ENCODE peak calls at places on chromosomes 4 and X, in five cellular contexts. One of them, this sample, is unnamed.

GRCh38 chr4:133263082-133263481 is 114.0 kb downstream of the PCDH10 start:
- DNase-seq in cardiac muscle cell: no peak
- DNase-seq in esophagus squamous epithelium: no peak
- DNase-seq in psoas muscle: no peak
- DNase-seq in GM10248: no peak
- DNase-seq in this sample: no peak

GRCh38 chr4:22091351-22091731 is 142.8 kb upstream of the KCNIP4 start:
- DNase-seq in cardiac muscle cell: no peak
- DNase-seq in esophagus squamous epithelium: no peak
- DNase-seq in psoas muscle: no peak
- DNase-seq in GM10248: no peak
- DNase-seq in this sample: no peak

GRCh38 chrX:21985332-21985777 is 44.8 kb downstream of the SMS start:
- DNase-seq in cardiac muscle cell: peak; percentile 79
- DNase-seq in esophagus squamous epithelium: no peak
- DNase-seq in psoas muscle: no peak
- DNase-seq in GM10248: peak; percentile 66
- DNase-seq in this sample: peak; percentile 42

GRCh38 chrX:11464836-11465458 is 171.7 kb downstream of the AMELX start:
- DNase-seq in cardiac muscle cell: no peak
- DNase-seq in esophagus squamous epithelium: no peak
- DNase-seq in psoas muscle: no peak
- DNase-seq in GM10248: no peak
- DNase-seq in this sample: no peak

GRCh38 chr4:68271851-68272756 is 26.6 kb upstream of the TMPRSS11B start:
- DNase-seq in cardiac muscle cell: peak; percentile 76
- DNase-seq in esophagus squamous epithelium: no peak
- DNase-seq in psoas muscle: no peak
- DNase-seq in GM10248: peak; percentile 44
- DNase-seq in this sample: no peak

GRCh38 chr4:141541851-141542250 is 94.5 kb upstream of the IL15 start:
- DNase-seq in cardiac muscle cell: peak; percentile 48
- DNase-seq in esophagus squamous epithelium: no peak
- DNase-seq in psoas muscle: no peak
- DNase-seq in GM10248: no peak
- DNase-seq in this sample: no peak

GRCh38 chr4:94276204-94276603 is 66.4 kb downstream of the HPGDS start:
- DNase-seq in cardiac muscle cell: no peak
- DNase-seq in esophagus squamous epithelium: no peak
- DNase-seq in psoas muscle: no peak
- DNase-seq in GM10248: no peak
- DNase-seq in this sample: no peak

GRCh38 chrX:29024813-29025342 is 437.6 kb downstream of the IL1RAPL1 start:
- DNase-seq in cardiac muscle cell: peak; percentile 35
- DNase-seq in esophagus squamous epithelium: no peak
- DNase-seq in psoas muscle: no peak
- DNase-seq in GM10248: no peak
- DNase-seq in this sample: no peak

GRCh38 chr4:176547005-176547404 is 227.2 kb downstream of the SPCS3 start:
- DNase-seq in cardiac muscle cell: peak; percentile 50
- DNase-seq in esophagus squamous epithelium: no peak
- DNase-seq in psoas muscle: no peak
- DNase-seq in GM10248: no peak
- DNase-seq in this sample: no peak

GRCh38 chrX:46582325-46582724 is 8.8 kb downstream of the CHST7 start:
- DNase-seq in cardiac muscle cell: peak; percentile 49
- DNase-seq in esophagus squamous epithelium: no peak
- DNase-seq in psoas muscle: no peak
- DNase-seq in GM10248: no peak
- DNase-seq in this sample: no peak

GRCh38 chrX:2512501-2512900 is 11.7 kb upstream of the DHRSX start:
- DNase-seq in cardiac muscle cell: no peak
- DNase-seq in esophagus squamous epithelium: no peak
- DNase-seq in psoas muscle: no peak
- DNase-seq in GM10248: no peak
- DNase-seq in this sample: no peak

GRCh38 chr4:184324939-184325477 is 107.3 kb upstream of the ENPP6 start:
- DNase-seq in cardiac muscle cell: no peak
- DNase-seq in esophagus squamous epithelium: no peak
- DNase-seq in psoas muscle: no peak
- DNase-seq in GM10248: no peak
- DNase-seq in this sample: no peak

GRCh38 chr4:84917087-84917821 is 49.2 kb downstream of the WDFY3 start:
- DNase-seq in cardiac muscle cell: no peak
- DNase-seq in esophagus squamous epithelium: no peak
- DNase-seq in psoas muscle: no peak
- DNase-seq in GM10248: no peak
- DNase-seq in this sample: no peak

GRCh38 chr4:138310498-138310897 is 68.3 kb upstream of the SLC7A11 start:
- DNase-seq in cardiac muscle cell: peak; percentile 40
- DNase-seq in esophagus squamous epithelium: no peak
- DNase-seq in psoas muscle: no peak
- DNase-seq in GM10248: no peak
- DNase-seq in this sample: no peak

GRCh38 chr4:97720869-97721432 is 422.3 kb downstream of the STPG2 start:
- DNase-seq in cardiac muscle cell: peak; percentile 69
- DNase-seq in esophagus squamous epithelium: no peak
- DNase-seq in psoas muscle: no peak
- DNase-seq in GM10248: no peak
- DNase-seq in this sample: no peak

GRCh38 chr4:74473155-74473811 is 28.3 kb downstream of the AREG start:
- DNase-seq in cardiac muscle cell: peak; percentile 92
- DNase-seq in esophagus squamous epithelium: no peak
- DNase-seq in psoas muscle: no peak
- DNase-seq in GM10248: no peak
- DNase-seq in this sample: no peak

GRCh38 chrX:133935096-133935495 is 50.3 kb downstream of the GPC3 start:
- DNase-seq in cardiac muscle cell: no peak
- DNase-seq in esophagus squamous epithelium: no peak
- DNase-seq in psoas muscle: no peak
- DNase-seq in GM10248: no peak
- DNase-seq in this sample: no peak

GRCh38 chr4:182177166-182177565 is 66.0 kb upstream of the TENM3 start:
- DNase-seq in cardiac muscle cell: no peak
- DNase-seq in esophagus squamous epithelium: no peak
- DNase-seq in psoas muscle: no peak
- DNase-seq in GM10248: no peak
- DNase-seq in this sample: no peak

GRCh38 chr4:75653845-75654503 is 19.2 kb downstream of the G3BP2 start:
- DNase-seq in cardiac muscle cell: peak; percentile 60
- DNase-seq in esophagus squamous epithelium: no peak
- DNase-seq in psoas muscle: no peak
- DNase-seq in GM10248: no peak
- DNase-seq in this sample: no peak

GRCh38 chrX:150362599-150363481 is at the start of gene MAMLD1:
- DNase-seq in cardiac muscle cell: peak; percentile 81
- DNase-seq in esophagus squamous epithelium: no peak
- DNase-seq in psoas muscle: peak; percentile 85
- DNase-seq in GM10248: no peak
- DNase-seq in this sample: no peak

GRCh38 chrX:74537011-74537390 is 77.4 kb downstream of the RLIM start:
- DNase-seq in cardiac muscle cell: peak; percentile 78
- DNase-seq in esophagus squamous epithelium: no peak
- DNase-seq in psoas muscle: peak; percentile 57
- DNase-seq in GM10248: no peak
- DNase-seq in this sample: peak; percentile 25

GRCh38 chrX:1657367-1658082 is 42.7 kb downstream of the ASMT start:
- DNase-seq in cardiac muscle cell: peak; percentile 31
- DNase-seq in esophagus squamous epithelium: no peak
- DNase-seq in psoas muscle: no peak
- DNase-seq in GM10248: peak; percentile 65
- DNase-seq in this sample: no peak

GRCh38 chr4:100189820-100190642 is at the start of gene DDIT4L:
- DNase-seq in cardiac muscle cell: peak; percentile 56
- DNase-seq in esophagus squamous epithelium: no peak
- DNase-seq in psoas muscle: peak; percentile 84
- DNase-seq in GM10248: peak; percentile 20
- DNase-seq in this sample: no peak

GRCh38 chr4:73308286-73308685 is 49.7 kb upstream of the ANKRD17 start:
- DNase-seq in cardiac muscle cell: peak; percentile 55
- DNase-seq in esophagus squamous epithelium: no peak
- DNase-seq in psoas muscle: no peak
- DNase-seq in GM10248: peak; percentile 22
- DNase-seq in this sample: no peak

GRCh38 chr4:154329268-154329858 is 162.2 kb downstream of the DCHS2 start:
- DNase-seq in cardiac muscle cell: peak; percentile 39
- DNase-seq in esophagus squamous epithelium: no peak
- DNase-seq in psoas muscle: no peak
- DNase-seq in GM10248: peak; percentile 14
- DNase-seq in this sample: no peak
- TF ChIP-seq CTCF in cardiac muscle cell: peak; percentile 31
- TF ChIP-seq CTCF in esophagus squamous epithelium: peak; percentile 11
- TF ChIP-seq CTCF in psoas muscle: no peak
- TF ChIP-seq CTCF in GM10248: peak; percentile 32
- TF ChIP-seq CTCF in this sample: no peak

GRCh38 chr4:96459105-96459504 is 619.2 kb downstream of the PDHA2 start:
- DNase-seq in cardiac muscle cell: no peak
- DNase-seq in esophagus squamous epithelium: no peak
- DNase-seq in psoas muscle: no peak
- DNase-seq in GM10248: no peak
- DNase-seq in this sample: no peak

GRCh38 chr4:96455045-96455720 is 615.3 kb downstream of the PDHA2 start:
- DNase-seq in cardiac muscle cell: no peak
- DNase-seq in esophagus squamous epithelium: no peak
- DNase-seq in psoas muscle: no peak
- DNase-seq in GM10248: no peak
- DNase-seq in this sample: no peak
- TF ChIP-seq CTCF in cardiac muscle cell: no peak
- TF ChIP-seq CTCF in esophagus squamous epithelium: no peak
- TF ChIP-seq CTCF in psoas muscle: no peak
- TF ChIP-seq CTCF in GM10248: no peak
- TF ChIP-seq CTCF in this sample: no peak

DNA sequence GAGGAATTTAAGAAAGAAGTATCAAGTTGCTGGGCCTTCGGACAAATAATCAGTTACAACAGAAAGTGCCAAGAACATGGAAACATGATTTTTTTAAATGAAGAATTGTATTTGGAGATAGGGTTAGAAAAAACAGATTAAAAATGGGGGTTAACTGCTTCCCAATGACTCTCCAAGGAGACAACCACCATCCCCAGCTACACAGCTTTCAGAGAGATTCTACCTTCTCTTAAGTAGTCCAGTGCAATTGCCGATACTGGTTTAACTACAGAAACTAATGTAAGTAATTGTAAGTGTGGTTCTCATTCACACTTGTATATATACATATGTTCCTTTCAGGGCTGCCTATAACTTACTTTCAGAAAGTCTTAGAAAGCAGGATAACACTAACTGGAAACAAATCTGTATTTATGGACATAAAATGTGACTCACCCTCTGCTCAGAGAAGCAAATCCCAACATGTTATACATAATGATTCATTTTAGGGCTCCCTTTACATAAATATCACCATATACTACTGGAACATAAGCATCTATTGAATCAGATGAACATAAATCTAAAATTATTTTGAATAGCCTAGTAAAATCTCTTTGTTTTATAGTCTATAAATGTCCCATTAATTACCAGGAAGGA is 248.9 kb upstream of the UGT8 start:
- DNase-seq in cardiac muscle cell: no peak
- DNase-seq in esophagus squamous epithelium: no peak
- DNase-seq in psoas muscle: no peak
- DNase-seq in GM10248: no peak
- DNase-seq in this sample: no peak
- TF ChIP-seq CTCF in cardiac muscle cell: no peak
- TF ChIP-seq CTCF in esophagus squamous epithelium: no peak
- TF ChIP-seq CTCF in psoas muscle: no peak
- TF ChIP-seq CTCF in GM10248: no peak
- TF ChIP-seq CTCF in this sample: no peak

DNA sequence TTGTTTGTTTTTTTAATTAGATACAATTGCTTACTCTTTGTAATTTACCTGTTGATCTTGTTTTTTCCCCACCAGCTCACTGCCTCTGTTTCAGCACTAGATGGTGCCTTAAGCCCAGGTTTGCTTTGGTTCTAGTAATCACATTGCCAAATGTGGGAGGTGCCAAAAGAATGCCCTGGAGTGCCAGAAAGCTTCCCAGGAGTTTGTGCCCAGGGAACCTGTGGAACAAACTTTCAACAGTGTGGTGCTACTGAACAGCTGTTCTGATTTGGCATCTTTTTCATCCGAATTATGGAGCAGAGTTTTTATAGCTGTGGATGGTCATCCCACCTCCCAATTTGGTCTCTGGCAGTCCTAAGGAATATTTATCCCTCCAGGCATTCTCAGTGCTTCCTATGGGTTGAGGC is 1000.7 kb downstream of the STIM2 start:
- DNase-seq in cardiac muscle cell: peak; percentile 49
- DNase-seq in esophagus squamous epithelium: no peak
- DNase-seq in psoas muscle: no peak
- DNase-seq in GM10248: no peak
- DNase-seq in this sample: no peak
- TF ChIP-seq CTCF in cardiac muscle cell: peak; percentile 49
- TF ChIP-seq CTCF in esophagus squamous epithelium: no peak
- TF ChIP-seq CTCF in psoas muscle: peak; percentile 9
- TF ChIP-seq CTCF in GM10248: no peak
- TF ChIP-seq CTCF in this sample: no peak

DNA sequence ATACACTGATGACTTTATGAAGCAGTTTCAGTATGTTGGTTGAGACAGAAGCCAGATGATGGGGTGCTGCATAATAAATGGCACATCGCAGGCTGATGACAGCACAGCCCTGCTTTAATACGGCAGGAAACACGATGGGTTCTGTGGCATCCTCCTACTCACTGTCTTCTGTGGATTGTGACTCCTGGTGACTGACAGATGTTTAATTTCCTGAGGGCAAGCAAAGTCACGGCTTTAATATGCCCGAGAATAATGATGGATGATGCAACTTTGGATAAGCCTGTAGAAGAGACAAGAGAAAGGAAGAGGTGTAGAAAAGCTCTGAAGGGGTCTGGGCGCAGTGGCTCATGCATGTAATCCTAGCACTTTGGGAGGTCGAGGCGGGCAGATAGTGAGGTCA is 295.4 kb downstream of the TRIML1 start:
- DNase-seq in cardiac muscle cell: no peak
- DNase-seq in esophagus squamous epithelium: no peak
- DNase-seq in psoas muscle: no peak
- DNase-seq in GM10248: no peak
- DNase-seq in this sample: no peak
- TF ChIP-seq CTCF in cardiac muscle cell: no peak
- TF ChIP-seq CTCF in esophagus squamous epithelium: no peak
- TF ChIP-seq CTCF in psoas muscle: no peak
- TF ChIP-seq CTCF in GM10248: no peak
- TF ChIP-seq CTCF in this sample: no peak